ENCODE peak calls at places on chromosome 10, in six cellular contexts. N is nephron progenitor cell, U is fibroblast of pulmonary artery, L is lower lobe of right lung, E is OCI-LY7, W is progenitor cell of endocrine pancreas. K is an unnamed sample.

GRCh38 chr10:24968349-24968748 is 15.9 kb upstream of the PRTFDC1 start:
- DNase-seq in N (no peak), U (no peak), L (no peak), E (no peak), W (no peak), K (no peak)

GRCh38 chr10:97713828-97714400 is 384 bp downstream of the MARVELD1 start:
- DNase-seq in N (peak; percentile 67), U (peak; percentile 73), L (peak; percentile 86), E (peak; percentile 70), W (peak; percentile 44), K (peak; percentile 89)

GRCh38 chr10:68230268-68230667 is 1.6 kb downstream of the ATOH7 start:
- DNase-seq in N (no peak), U (no peak), L (no peak), E (no peak), W (no peak), K (no peak)

GRCh38 chr10:132452216-132452650 is 55.2 kb downstream of the PWWP2B start:
- DNase-seq in N (peak; percentile 25), U (no peak), L (peak; percentile 59), E (no peak), W (no peak), K (no peak)

GRCh38 chr10:4109469-4109868 is 324.5 kb upstream of the KLF6 start:
- DNase-seq in N (no peak), U (peak; percentile 20), L (no peak), E (no peak), W (no peak), K (no peak)

GRCh38 chr10:73905256-73906018 is 5.5 kb upstream of the PLAU start:
- DNase-seq in N (no peak), U (no peak), L (no peak), E (no peak), W (no peak), K (no peak)

GRCh38 chr10:71982269-71983178 is 18.3 kb downstream of the CHST3 start:
- DNase-seq in N (no peak), U (no peak), L (no peak), E (no peak), W (no peak), K (no peak)

GRCh38 chr10:51508156-51508555 is 191.2 kb downstream of the CSTF2T start:
- DNase-seq in N (no peak), U (no peak), L (no peak), E (no peak), W (no peak), K (no peak)

GRCh38 chr10:93566435-93567276 is at the start of gene FFAR4:
- DNase-seq in N (peak; percentile 55), U (no peak), L (peak; percentile 80), E (no peak), W (no peak), K (no peak)

GRCh38 chr10:49068672-49069217 is 46.6 kb downstream of the VSTM4 start:
- DNase-seq in N (no peak), U (no peak), L (no peak), E (no peak), W (no peak), K (no peak)

GRCh38 chr10:100670828-100671479 is 74.4 kb upstream of the PAX2 start:
- DNase-seq in N (peak; percentile 81), U (no peak), L (peak; percentile 55), E (peak; percentile 47), W (peak; percentile 49), K (no peak)
- TF ChIP-seq CTCF in N (peak; percentile 76), U (peak; percentile 16), L (peak; percentile 82), E (peak; percentile 85), W (peak; percentile 94), K (peak; percentile 88)

GRCh38 chr10:123381271-123381670 is 227.1 kb downstream of the BUB3 start:
- DNase-seq in N (no peak), U (peak; percentile 2), L (no peak), E (no peak), W (no peak), K (no peak)

GRCh38 chr10:123378302-123378701 is 224.1 kb downstream of the BUB3 start:
- DNase-seq in N (no peak), U (no peak), L (no peak), E (no peak), W (no peak), K (no peak)

GRCh38 chr10:123377883-123378282 is 223.7 kb downstream of the BUB3 start:
- DNase-seq in N (no peak), U (no peak), L (no peak), E (no peak), W (no peak), K (no peak)

GRCh38 chr10:123379156-123379555 is 225.0 kb downstream of the BUB3 start:
- DNase-seq in N (no peak), U (no peak), L (no peak), E (no peak), W (no peak), K (no peak)

DNA sequence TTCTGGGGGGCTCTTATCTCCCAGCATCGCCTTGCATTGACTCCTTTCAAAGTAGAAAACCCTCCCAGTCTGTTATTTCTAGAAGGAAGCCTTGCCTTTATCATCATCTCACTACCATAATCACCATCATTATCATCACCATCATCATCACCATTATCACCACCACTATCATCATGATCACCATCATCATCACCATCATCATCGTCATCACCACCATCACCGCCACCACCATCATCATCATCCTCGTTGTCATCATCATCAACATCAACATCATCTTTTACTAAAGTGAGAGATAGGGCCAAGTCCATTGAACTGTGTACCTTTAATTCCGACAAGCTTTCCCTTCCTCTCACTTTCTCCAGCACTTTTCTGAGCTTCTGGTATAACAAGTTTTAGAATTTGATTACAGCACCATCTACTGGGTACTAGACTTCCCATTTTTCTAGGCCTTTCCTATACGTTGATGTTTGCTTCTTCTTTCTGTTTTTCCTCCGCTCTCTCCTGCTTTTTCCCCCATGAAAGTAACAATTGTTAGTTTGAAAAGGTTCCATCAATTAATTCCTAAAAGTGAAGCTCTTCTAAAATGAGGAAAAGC is 226.4 kb downstream of the BUB3 start:
- DNase-seq in N (no peak), U (peak; percentile 34), L (no peak), E (no peak), W (no peak), K (no peak)
- TF ChIP-seq CTCF in N (no peak), U (peak; percentile 30), L (peak; percentile 15), E (peak; percentile 52), W (peak; percentile 48), K (peak; percentile 24)

GRCh38 chr10:123519861-123520260 is 146.3 kb upstream of the GPR26 start:
- DNase-seq in N (no peak), U (no peak), L (no peak), E (no peak), W (no peak), K (peak; percentile 76)

GRCh38 chr10:123522702-123523312 is 143.3 kb upstream of the GPR26 start:
- DNase-seq in N (no peak), U (no peak), L (no peak), E (peak; percentile 37), W (no peak), K (no peak)

GRCh38 chr10:123521076-123521475 is 145.1 kb upstream of the GPR26 start:
- DNase-seq in N (no peak), U (no peak), L (no peak), E (no peak), W (no peak), K (peak; percentile 74)

GRCh38 chr10:123523833-123524232 is 142.3 kb upstream of the GPR26 start:
- DNase-seq in N (no peak), U (no peak), L (no peak), E (no peak), W (no peak), K (no peak)

DNA sequence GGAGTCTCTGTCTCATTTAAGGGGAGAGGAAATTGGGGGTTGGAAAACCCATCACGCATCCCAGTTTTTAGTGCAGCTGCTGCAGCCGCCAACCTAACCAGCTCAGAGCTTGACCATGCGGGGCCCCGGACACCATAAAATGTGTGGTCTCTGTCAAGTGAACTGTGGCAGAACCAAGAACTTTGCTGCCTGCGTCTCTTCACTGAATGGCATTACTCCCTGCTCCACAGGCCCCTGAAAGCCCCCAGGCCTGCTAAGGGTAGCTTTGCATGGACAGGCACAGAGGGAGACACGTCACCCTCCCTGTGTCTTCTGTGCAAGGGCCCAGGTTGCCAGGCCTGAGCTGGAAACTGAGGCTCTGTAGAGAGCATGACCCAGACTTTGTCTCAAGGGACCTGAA is 144.6 kb upstream of the GPR26 start:
- DNase-seq in N (no peak), U (no peak), L (no peak), E (no peak), W (no peak), K (peak; percentile 79)
- TF ChIP-seq CTCF in N (no peak), U (no peak), L (no peak), E (no peak), W (no peak), K (no peak)

DNA sequence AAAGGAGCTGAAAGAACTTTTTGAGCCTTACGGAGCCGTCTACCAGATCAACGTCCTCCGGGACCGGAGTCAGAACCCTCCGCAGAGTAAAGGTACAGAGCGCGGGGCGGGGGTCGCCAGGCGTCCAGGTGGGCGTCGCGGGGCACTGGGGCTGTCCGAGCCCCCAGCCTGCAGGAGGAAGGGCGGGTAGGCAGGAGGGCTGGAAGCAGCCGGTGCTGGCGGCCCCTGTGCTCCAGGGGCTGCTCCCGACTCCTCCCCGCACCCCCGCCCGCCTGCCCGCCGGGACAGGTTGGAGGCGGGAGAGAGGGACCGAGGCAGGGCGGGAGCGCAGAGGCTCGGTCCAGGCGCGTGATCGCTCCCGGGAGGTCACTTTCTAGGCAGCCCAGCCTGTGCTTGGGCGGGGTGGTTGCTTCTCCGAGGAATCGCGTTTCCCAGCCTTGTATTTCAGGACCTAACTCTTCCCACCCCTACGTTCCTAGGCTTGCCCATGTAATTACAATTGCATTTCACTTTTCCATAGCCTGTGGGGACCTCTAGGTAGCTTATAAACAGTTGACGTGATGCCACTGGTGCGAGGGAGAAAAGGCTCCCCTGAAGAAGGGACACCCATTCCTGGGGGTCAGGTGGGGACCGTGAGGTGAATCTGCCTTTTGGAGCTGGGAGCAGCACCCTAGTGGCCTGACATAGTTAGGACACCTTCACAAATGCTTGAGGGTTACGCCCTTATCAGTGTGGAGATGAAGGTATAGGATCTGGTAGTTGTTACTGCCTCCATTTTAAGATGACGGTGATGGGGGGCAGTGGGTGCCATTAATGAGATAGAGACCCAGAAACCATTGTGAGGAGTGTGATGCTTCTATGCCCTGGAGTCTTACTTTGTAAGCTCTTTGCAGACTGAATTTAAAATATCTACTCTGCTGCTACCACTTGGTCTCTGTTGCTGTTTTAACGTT is 148.2 kb downstream of the CELF2 start:
- DNase-seq in N (peak; percentile 62), U (peak; percentile 19), L (peak; percentile 63), E (peak; percentile 77), W (peak; percentile 20), K (no peak)
- TF ChIP-seq CTCF in N (peak; percentile 57), U (peak; percentile 41), L (peak; percentile 40), E (peak; percentile 76), W (peak; percentile 60), K (peak; percentile 51)

DNA sequence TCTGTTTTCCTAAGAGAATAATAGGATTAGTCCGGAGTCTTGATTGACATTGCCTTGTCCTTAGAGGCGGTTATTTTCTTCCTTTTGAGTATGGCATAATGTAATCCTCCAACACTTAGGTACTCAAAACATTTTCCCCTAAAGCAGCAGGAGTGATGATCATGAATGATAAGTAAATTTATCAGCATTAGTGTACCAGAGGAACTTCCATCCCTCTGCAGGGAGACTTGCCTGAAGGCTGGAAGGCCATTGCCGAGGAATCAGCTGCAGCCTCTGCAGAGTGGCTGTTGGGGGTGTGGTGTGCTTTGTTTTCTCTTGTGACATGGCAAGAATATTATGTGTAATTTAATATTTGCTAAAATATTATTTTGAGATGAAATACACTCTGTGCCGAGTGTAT is 56.8 kb downstream of the RAB11FIP2 start:
- DNase-seq in N (no peak), U (no peak), L (no peak), E (no peak), W (no peak), K (no peak)
- TF ChIP-seq CTCF in N (no peak), U (no peak), L (no peak), E (no peak), W (no peak), K (no peak)